ENCODE peak calls at places on chromosome 19, in six cellular contexts. One of them, this sample, is unnamed.
A peak's percentile ranks its signal among the peaks of the same experiment; 100 is the strongest.

GRCh38 chr19:8663920-8664670 is 33.7 kb downstream of the NFILZ start:
- DNase-seq in H54: no peak
- DNase-seq in activated naive CD8-positive, alpha-beta T cell treated with anti-CD3 and anti-CD28 coated beads, Interleukin-2, amount 10 ng/mL, durations not matched to agents 7 days and 5 days: peak; percentile 62
- DNase-seq in NCI-H1417: no peak
- DNase-seq in naive thymus-derived CD8-positive, alpha-beta T cell: peak; percentile 17
- DNase-seq in activated T-cell treated with anti-CD3 and anti-CD28 coated beads, Interleukin-2, amount 50 U/mL, for 72 hours: peak; percentile 10
- DNase-seq in this sample: peak; percentile 35

GRCh38 chr19:6580313-6580712 is 10.6 kb downstream of the CD70 start:
- DNase-seq in H54: peak; percentile 79
- DNase-seq in activated naive CD8-positive, alpha-beta T cell treated with anti-CD3 and anti-CD28 coated beads, Interleukin-2, amount 10 ng/mL, durations not matched to agents 7 days and 5 days: no peak
- DNase-seq in NCI-H1417: no peak
- DNase-seq in naive thymus-derived CD8-positive, alpha-beta T cell: no peak
- DNase-seq in activated T-cell treated with anti-CD3 and anti-CD28 coated beads, Interleukin-2, amount 50 U/mL, for 72 hours: no peak
- DNase-seq in this sample: no peak

GRCh38 chr19:48900477-48901452 is 653 bp downstream of the NUCB1 start:
- DNase-seq in H54: no peak
- DNase-seq in activated naive CD8-positive, alpha-beta T cell treated with anti-CD3 and anti-CD28 coated beads, Interleukin-2, amount 10 ng/mL, durations not matched to agents 7 days and 5 days: peak; percentile 56
- DNase-seq in NCI-H1417: no peak
- DNase-seq in naive thymus-derived CD8-positive, alpha-beta T cell: peak; percentile 34
- DNase-seq in activated T-cell treated with anti-CD3 and anti-CD28 coated beads, Interleukin-2, amount 50 U/mL, for 72 hours: peak; percentile 25
- DNase-seq in this sample: peak; percentile 38

GRCh38 chr19:35462476-35462953 is 14.5 kb downstream of the FFAR2 start:
- DNase-seq in H54: no peak
- DNase-seq in activated naive CD8-positive, alpha-beta T cell treated with anti-CD3 and anti-CD28 coated beads, Interleukin-2, amount 10 ng/mL, durations not matched to agents 7 days and 5 days: no peak
- DNase-seq in NCI-H1417: no peak
- DNase-seq in naive thymus-derived CD8-positive, alpha-beta T cell: peak; percentile 75
- DNase-seq in activated T-cell treated with anti-CD3 and anti-CD28 coated beads, Interleukin-2, amount 50 U/mL, for 72 hours: peak; percentile 29
- DNase-seq in this sample: peak; percentile 84

GRCh38 chr19:4567584-4568071 is 8.1 kb upstream of the SEMA6B start:
- DNase-seq in H54: no peak
- DNase-seq in activated naive CD8-positive, alpha-beta T cell treated with anti-CD3 and anti-CD28 coated beads, Interleukin-2, amount 10 ng/mL, durations not matched to agents 7 days and 5 days: peak; percentile 80
- DNase-seq in NCI-H1417: peak; percentile 55
- DNase-seq in naive thymus-derived CD8-positive, alpha-beta T cell: peak; percentile 51
- DNase-seq in activated T-cell treated with anti-CD3 and anti-CD28 coated beads, Interleukin-2, amount 50 U/mL, for 72 hours: peak; percentile 68
- DNase-seq in this sample: no peak

GRCh38 chr19:47653856-47654255 is 44.9 kb downstream of the BICRA start:
- DNase-seq in H54: no peak
- DNase-seq in activated naive CD8-positive, alpha-beta T cell treated with anti-CD3 and anti-CD28 coated beads, Interleukin-2, amount 10 ng/mL, durations not matched to agents 7 days and 5 days: no peak
- DNase-seq in NCI-H1417: no peak
- DNase-seq in naive thymus-derived CD8-positive, alpha-beta T cell: no peak
- DNase-seq in activated T-cell treated with anti-CD3 and anti-CD28 coated beads, Interleukin-2, amount 50 U/mL, for 72 hours: no peak
- DNase-seq in this sample: no peak

GRCh38 chr19:36916991-36917390 is 859 bp downstream of the ZNF568 start:
- DNase-seq in H54: no peak
- DNase-seq in activated naive CD8-positive, alpha-beta T cell treated with anti-CD3 and anti-CD28 coated beads, Interleukin-2, amount 10 ng/mL, durations not matched to agents 7 days and 5 days: peak; percentile 34
- DNase-seq in NCI-H1417: peak; percentile 27
- DNase-seq in naive thymus-derived CD8-positive, alpha-beta T cell: peak; percentile 3
- DNase-seq in activated T-cell treated with anti-CD3 and anti-CD28 coated beads, Interleukin-2, amount 50 U/mL, for 72 hours: no peak
- DNase-seq in this sample: no peak

GRCh38 chr19:14187586-14187985 is 18.4 kb downstream of the ADGRL1 start:
- DNase-seq in H54: no peak
- DNase-seq in activated naive CD8-positive, alpha-beta T cell treated with anti-CD3 and anti-CD28 coated beads, Interleukin-2, amount 10 ng/mL, durations not matched to agents 7 days and 5 days: no peak
- DNase-seq in NCI-H1417: no peak
- DNase-seq in naive thymus-derived CD8-positive, alpha-beta T cell: no peak
- DNase-seq in activated T-cell treated with anti-CD3 and anti-CD28 coated beads, Interleukin-2, amount 50 U/mL, for 72 hours: no peak
- DNase-seq in this sample: no peak

GRCh38 chr19:3710265-3710812 is 2.2 kb downstream of the TJP3 start:
- DNase-seq in H54: no peak
- DNase-seq in activated naive CD8-positive, alpha-beta T cell treated with anti-CD3 and anti-CD28 coated beads, Interleukin-2, amount 10 ng/mL, durations not matched to agents 7 days and 5 days: no peak
- DNase-seq in NCI-H1417: peak; percentile 54
- DNase-seq in naive thymus-derived CD8-positive, alpha-beta T cell: no peak
- DNase-seq in activated T-cell treated with anti-CD3 and anti-CD28 coated beads, Interleukin-2, amount 50 U/mL, for 72 hours: no peak
- DNase-seq in this sample: no peak

GRCh38 chr19:7492142-7493055 is 3.6 kb upstream of the PEX11G start:
- DNase-seq in H54: no peak
- DNase-seq in activated naive CD8-positive, alpha-beta T cell treated with anti-CD3 and anti-CD28 coated beads, Interleukin-2, amount 10 ng/mL, durations not matched to agents 7 days and 5 days: no peak
- DNase-seq in NCI-H1417: no peak
- DNase-seq in naive thymus-derived CD8-positive, alpha-beta T cell: no peak
- DNase-seq in activated T-cell treated with anti-CD3 and anti-CD28 coated beads, Interleukin-2, amount 50 U/mL, for 72 hours: peak; percentile 78
- DNase-seq in this sample: no peak

GRCh38 chr19:18306903-18307681 is 15.8 kb downstream of the LSM4 start:
- DNase-seq in H54: no peak
- DNase-seq in activated naive CD8-positive, alpha-beta T cell treated with anti-CD3 and anti-CD28 coated beads, Interleukin-2, amount 10 ng/mL, durations not matched to agents 7 days and 5 days: peak; percentile 61
- DNase-seq in NCI-H1417: no peak
- DNase-seq in naive thymus-derived CD8-positive, alpha-beta T cell: peak; percentile 40
- DNase-seq in activated T-cell treated with anti-CD3 and anti-CD28 coated beads, Interleukin-2, amount 50 U/mL, for 72 hours: peak; percentile 32
- DNase-seq in this sample: peak; percentile 37

GRCh38 chr19:17406039-17406886 is 833 bp upstream of the BST2 start:
- DNase-seq in H54: peak; percentile 73
- DNase-seq in activated naive CD8-positive, alpha-beta T cell treated with anti-CD3 and anti-CD28 coated beads, Interleukin-2, amount 10 ng/mL, durations not matched to agents 7 days and 5 days: peak; percentile 68
- DNase-seq in NCI-H1417: no peak
- DNase-seq in naive thymus-derived CD8-positive, alpha-beta T cell: no peak
- DNase-seq in activated T-cell treated with anti-CD3 and anti-CD28 coated beads, Interleukin-2, amount 50 U/mL, for 72 hours: peak; percentile 56
- DNase-seq in this sample: no peak

This sample was measured in CD4-positive, alpha-beta memory T cell.